ENCODE peak calls at places on chromosome 22, in four cellular contexts. M is A549, O is upper lobe of left lung, Z is GM12878. L is an unnamed sample.
A peak's percentile ranks its signal among the peaks of the same experiment; 100 is the strongest.

GRCh38 chr22:32801001-32801435 is 487 bp upstream of the TIMP3 start:
- ATAC-seq in M (no peak), O (no peak), Z (no peak), L (peak; percentile 8)

GRCh38 chr22:35457729-35458546 is 58.0 kb downstream of the MCM5 start:
- ATAC-seq in M (no peak), O (no peak), Z (no peak), L (no peak)

GRCh38 chr22:17705565-17706450 is 67.3 kb downstream of the BCL2L13 start:
- ATAC-seq in M (peak; percentile 25), O (no peak), Z (peak; percentile 53), L (no peak)

GRCh38 chr22:50696799-50697561 is 24.4 kb downstream of the SHANK3 start:
- ATAC-seq in M (peak; percentile 78), O (peak; percentile 78), Z (no peak), L (peak; percentile 64)

GRCh38 chr22:41746563-41747400 is 47.5 kb downstream of the MEI1 start:
- ATAC-seq in M (peak; percentile 99), O (peak; percentile 90), Z (peak; percentile 94), L (peak; percentile 81)

GRCh38 chr22:25774575-25775026 is 32.6 kb downstream of the MYO18B start:
- ATAC-seq in M (no peak), O (no peak), Z (peak; percentile 60), L (no peak)

GRCh38 chr22:44335903-44336803 is 23.4 kb upstream of the SHISAL1 start:
- ATAC-seq in M (no peak), O (no peak), Z (no peak), L (no peak)

GRCh38 chr22:27554841-27555456 is 246.6 kb downstream of the MN1 start:
- ATAC-seq in M (no peak), O (no peak), Z (no peak), L (no peak)

GRCh38 chr22:42428760-42429159 is 3.4 kb downstream of the NFAM1 start:
- ATAC-seq in M (no peak), O (no peak), Z (no peak), L (no peak)

GRCh38 chr22:28019360-28019759 is 100.3 kb upstream of the PITPNB start:
- ATAC-seq in M (no peak), O (no peak), Z (no peak), L (no peak)

GRCh38 chr22:27224485-27225364 is 567.3 kb downstream of the MIAT start:
- ATAC-seq in M (peak; percentile 13), O (peak; percentile 84), Z (no peak), L (peak; percentile 14)

GRCh38 chr22:27850000-27850465 is 48.5 kb upstream of the MN1 start:
- ATAC-seq in M (no peak), O (no peak), Z (no peak), L (peak; percentile 39)

GRCh38 chr22:25475554-25476022 is 88.9 kb upstream of the GRK3 start:
- ATAC-seq in M (no peak), O (no peak), Z (peak; percentile 41), L (no peak)

GRCh38 chr22:36339171-36340065 is 48.3 kb downstream of the MYH9 start:
- ATAC-seq in M (no peak), O (peak; percentile 64), Z (no peak), L (peak; percentile 25)

GRCh38 chr22:26890870-26891269 is 233.5 kb downstream of the MIAT start:
- ATAC-seq in M (peak; percentile 49), O (no peak), Z (no peak), L (no peak)

GRCh38 chr22:24706050-24706449 is 68.5 kb downstream of the PIWIL3 start:
- ATAC-seq in M (peak; percentile 30), O (no peak), Z (no peak), L (no peak)

GRCh38 chr22:41876675-41877074 is 38.2 kb downstream of the SHISA8 start:
- ATAC-seq in M (no peak), O (no peak), Z (no peak), L (no peak)

GRCh38 chr22:27124336-27125023 is 467.1 kb downstream of the MIAT start:
- ATAC-seq in M (no peak), O (peak; percentile 80), Z (no peak), L (peak; percentile 84)

GRCh38 chr22:44753189-44754042 is 1.0 kb downstream of the ARHGAP8 start:
- ATAC-seq in M (no peak), O (peak; percentile 49), Z (no peak), L (no peak)

GRCh38 chr22:30325724-30326703 is 727 bp downstream of the TBC1D10A start:
- ATAC-seq in M (peak; percentile 49), O (peak; percentile 69), Z (peak; percentile 71), L (peak; percentile 54)

GRCh38 chr22:35140879-35141745 is 75.2 kb downstream of the ISX start:
- ATAC-seq in M (no peak), O (no peak), Z (peak; percentile 89), L (no peak)

GRCh38 chr22:42277988-42278776 is 7.7 kb upstream of the TCF20 start:
- ATAC-seq in M (no peak), O (no peak), Z (peak; percentile 94), L (no peak)

GRCh38 chr22:35072939-35073338 is 7.0 kb downstream of the ISX start:
- ATAC-seq in M (no peak), O (no peak), Z (no peak), L (peak; percentile 73)

DNA sequence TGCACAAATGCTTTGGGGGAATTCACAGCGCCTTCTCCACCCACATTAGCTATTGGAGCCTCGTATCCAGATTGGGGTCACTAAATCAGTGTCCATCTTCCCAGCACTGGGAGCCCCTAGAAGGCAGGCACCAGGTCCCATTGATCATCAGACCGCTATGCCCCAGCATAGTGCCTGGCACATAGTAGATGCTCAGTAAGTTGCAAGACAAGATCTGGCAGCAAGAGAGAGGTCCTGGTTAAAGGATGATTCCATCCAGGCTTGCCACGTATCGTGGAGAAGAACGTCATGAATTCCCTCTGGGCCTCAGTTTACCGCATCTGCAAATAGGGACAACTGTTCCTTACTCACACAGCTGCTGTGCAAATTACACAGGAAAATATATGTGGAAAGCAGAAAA is 1.7 kb downstream of the TMEM184B start:
- ATAC-seq in M (no peak), O (no peak), Z (no peak), L (no peak)
- TF ChIP-seq CTCF in M (no peak), O (no peak), Z (no peak), L (no peak)

GRCh38 chr22:29148826-29149225 is 56.9 kb upstream of the EMID1 start:
- ATAC-seq in M (no peak), O (no peak), Z (no peak), L (no peak)

GRCh38 chr22:29146101-29146560 is 59.6 kb upstream of the EMID1 start:
- ATAC-seq in M (no peak), O (no peak), Z (no peak), L (no peak)

GRCh38 chr22:29146771-29147170 is 58.9 kb upstream of the EMID1 start:
- ATAC-seq in M (no peak), O (no peak), Z (no peak), L (no peak)

GRCh38 chr22:29148036-29148435 is 57.7 kb upstream of the EMID1 start:
- ATAC-seq in M (no peak), O (no peak), Z (no peak), L (no peak)

GRCh38 chr22:29147241-29147919 is 58.3 kb upstream of the EMID1 start:
- ATAC-seq in M (no peak), O (no peak), Z (peak; percentile 19), L (peak; percentile 6)
- H3K4me3 ChIP-seq in M (no peak overlapping the region), O (no peak overlapping the region), Z (no peak overlapping the region), L (no peak overlapping the region)

DNA sequence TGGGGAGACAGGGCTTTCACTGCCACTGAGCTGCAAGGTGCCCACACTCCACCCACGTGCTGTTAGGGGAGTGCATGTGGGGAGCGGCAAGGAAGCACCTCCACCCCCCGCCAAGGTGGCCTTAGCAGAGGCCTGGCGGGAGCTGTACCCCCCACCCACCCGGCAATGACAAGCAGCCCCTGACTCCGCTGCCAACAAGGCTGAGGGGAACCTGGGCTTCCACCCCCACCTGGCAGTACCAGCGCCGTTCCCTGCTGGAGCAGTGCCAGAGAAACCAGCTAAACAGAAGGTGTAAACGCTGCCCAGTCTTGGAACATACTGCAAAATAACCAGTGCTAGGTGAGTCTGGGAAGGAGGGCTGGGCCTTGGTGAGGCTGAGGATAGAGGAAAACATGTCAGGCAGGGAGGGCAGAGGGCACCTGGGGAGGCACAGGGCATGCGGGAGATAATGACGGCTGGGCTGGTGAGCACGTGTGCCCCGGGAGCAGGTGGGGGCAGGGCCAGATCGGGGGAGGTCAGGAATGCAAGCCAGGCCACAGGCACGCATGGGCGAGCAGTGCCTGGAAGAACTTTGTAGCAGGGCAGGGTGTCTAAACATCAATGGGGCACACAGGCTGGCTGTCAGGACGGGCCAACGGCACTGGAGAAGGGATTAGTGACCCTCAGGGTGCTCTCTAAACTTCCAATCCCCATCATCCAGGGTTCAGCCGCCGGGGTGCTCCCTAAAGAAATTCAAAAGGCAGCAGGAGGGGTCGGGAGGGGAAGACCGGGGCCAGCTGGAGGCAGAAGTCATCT is 6.6 kb downstream of the CERK start:
- ATAC-seq in M (no peak), O (peak; percentile 35), Z (no peak), L (no peak)
- TF ChIP-seq EP300 in M (no peak), O (no peak), Z (no peak), L (no peak)

GRCh38 chr22:37365950-37366349 is 61.3 kb downstream of the ELFN2 start:
- ATAC-seq in M (no peak), O (no peak), Z (no peak), L (no peak)
- TF ChIP-seq CTCF in M (no peak), O (no peak), Z (no peak), L (no peak)

GRCh38 chr22:20438678-20439492 is 1.3 kb upstream of the SCARF2 start:
- ATAC-seq in M (peak; percentile 55), O (no peak), Z (no peak), L (no peak)
- H3K4me3 ChIP-seq in M (no peak overlapping the region), O (peak overlapping the region; percentile 53), Z (no peak overlapping the region), L (peak overlapping the region; percentile 80)

DNA sequence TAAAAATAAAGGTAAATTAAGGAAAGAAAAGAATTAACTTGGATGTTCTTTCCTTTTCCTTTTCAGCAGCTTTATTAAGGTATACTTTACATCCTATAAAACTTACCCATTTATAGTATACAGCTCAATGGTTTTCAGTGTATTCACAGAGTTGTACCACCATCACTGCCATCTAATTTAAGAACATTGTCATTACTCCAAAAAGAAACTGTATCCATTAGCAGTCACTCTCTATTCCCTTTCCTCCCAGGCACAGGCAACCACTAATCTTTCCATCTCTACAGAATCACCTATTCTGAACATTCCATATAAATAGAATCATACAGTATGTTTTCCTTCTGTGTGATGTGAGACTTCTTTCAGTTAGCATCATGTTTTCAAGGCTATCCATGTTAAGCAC is 38.9 kb upstream of the TNRC6B start:
- ATAC-seq in M (no peak), O (no peak), Z (no peak), L (no peak)
- TF ChIP-seq EP300 in M (no peak), O (no peak), Z (no peak), L (no peak)

DNA sequence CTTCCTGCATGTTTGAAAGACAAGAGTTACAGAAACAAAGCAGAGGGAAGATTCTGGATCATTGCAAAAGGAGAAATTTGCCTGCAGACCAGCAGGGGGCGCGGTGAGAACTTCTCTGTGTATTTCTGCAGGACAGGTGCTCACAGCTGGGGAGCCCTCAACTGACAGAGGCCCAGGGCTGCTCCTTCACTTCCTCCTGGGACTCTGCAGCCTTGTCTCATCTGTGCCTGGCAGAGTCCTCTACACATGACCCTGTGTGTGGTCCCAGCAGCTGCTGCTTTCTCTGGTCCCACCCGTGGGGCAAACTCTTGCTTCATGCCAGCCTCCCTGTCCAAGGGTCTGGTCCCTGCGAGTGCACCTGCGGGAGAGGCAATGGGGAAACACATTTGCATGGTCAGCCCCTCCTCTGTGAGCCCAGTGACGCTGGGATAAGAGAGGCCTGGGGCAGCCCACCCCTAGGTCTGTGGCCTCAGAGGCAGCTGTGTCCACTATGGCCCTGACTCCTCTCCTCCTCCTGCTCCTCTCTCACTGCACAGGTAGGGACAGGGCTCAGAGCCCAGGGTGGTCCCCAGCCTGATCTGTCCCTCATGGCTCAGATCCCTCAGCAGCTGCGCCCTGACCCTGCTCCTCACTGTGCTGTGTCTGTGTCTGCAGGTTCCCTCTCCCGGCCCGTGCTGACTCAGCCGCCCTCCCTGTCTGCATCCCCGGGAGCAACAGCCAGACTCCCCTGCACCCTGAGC is 43.2 kb upstream of the VPREB1 start:
- ATAC-seq in M (peak; percentile 72), O (peak; percentile 68), Z (peak; percentile 70), L (no peak)
- TF ChIP-seq CTCF in M (peak; percentile 52), O (peak; percentile 48), Z (peak; percentile 58), L (no peak)

GRCh38 chr22:46119093-46119728 is 31.1 kb upstream of the PPARA start:
- ATAC-seq in M (no peak), O (no peak), Z (no peak), L (no peak)
- H3K4me3 ChIP-seq in M (no peak overlapping the region), O (no peak overlapping the region), Z (no peak overlapping the region), L (no peak overlapping the region)